ENCODE peak calls at places on chromosomes 16 and 17, in four cellular contexts. N is AG04449, M is left lung, B is tibial nerve. S is an unnamed sample.

GRCh38 chr17:36212958-36213357 is 2.1 kb downstream of the CCL4L2 start:
- DNase-seq in N (no peak), M (no peak), B (no peak), S (no peak)

GRCh38 chr16:9647981-9648701 is 534.1 kb downstream of the GRIN2A start:
- DNase-seq in N (no peak), M (no peak), B (no peak), S (peak)

GRCh38 chr16:65757064-65757463 is 609.4 kb upstream of the CDH5 start:
- DNase-seq in N (no peak), M (no peak), B (no peak), S (no peak)

GRCh38 chr17:13353590-13353989 is 248.1 kb downstream of the HS3ST3A1 start:
- DNase-seq in N (no peak), M (no peak), B (no peak), S (no peak)

GRCh38 chr17:8185580-8186445 is 4.2 kb downstream of the BORCS6 start:
- DNase-seq in N (no peak), M (peak), B (peak), S (peak)

GRCh38 chr17:3207367-3207766 is at the start of gene OR1A1:
- DNase-seq in N (no peak), M (no peak), B (no peak), S (no peak)

GRCh38 chr17:74337834-74338500 is 11.9 kb downstream of the KIF19 start:
- DNase-seq in N (no peak), M (no peak), B (no peak), S (no peak)

GRCh38 chr17:80832266-80832676 is 159.4 kb upstream of the CHMP6 start:
- DNase-seq in N (no peak), M (peak), B (no peak), S (peak)

GRCh38 chr17:4318596-4318995 is 47.9 kb downstream of the UBE2G1 start:
- DNase-seq in N (no peak), M (no peak), B (no peak), S (no peak)

GRCh38 chr16:11038777-11039176 is 94.4 kb downstream of the CLEC16A start:
- DNase-seq in N (no peak), M (no peak), B (no peak), S (no peak)

GRCh38 chr17:31492880-31493655 is 101.6 kb downstream of the RAB11FIP4 start:
- DNase-seq in N (no peak), M (no peak), B (no peak), S (peak)

DNA sequence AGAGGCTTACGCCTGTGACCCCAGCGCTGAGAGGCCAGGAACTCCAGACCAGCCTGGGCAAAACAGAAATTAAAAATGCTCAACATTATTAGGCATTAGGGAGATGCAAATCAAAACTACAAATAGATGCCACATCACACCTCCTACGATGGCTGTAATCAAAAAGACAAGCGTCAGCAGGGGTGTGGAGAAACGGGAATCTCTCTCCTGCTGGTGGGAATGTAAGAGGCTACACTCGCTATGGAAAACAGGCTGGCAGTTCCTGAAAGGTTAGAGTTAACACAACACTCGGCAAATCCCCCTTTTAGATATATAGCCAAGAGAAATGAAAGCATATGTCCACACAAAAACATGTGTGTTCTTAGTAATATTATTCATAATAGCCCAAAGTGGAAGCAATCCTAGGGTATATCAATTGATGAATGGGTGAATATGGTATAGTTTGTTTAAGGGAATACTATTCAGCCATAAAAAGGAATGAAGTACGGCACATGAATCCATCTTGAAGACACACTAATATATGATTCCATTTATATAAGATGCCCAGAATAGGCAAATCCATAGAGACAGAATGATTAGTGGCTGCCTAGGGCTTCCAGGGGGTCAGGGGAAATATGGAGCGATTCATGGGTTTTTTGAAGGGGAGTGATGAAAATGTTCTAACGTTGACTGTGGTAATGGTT is 1.8 kb upstream of the NPRL3 start:
- DNase-seq in N (no peak), M (no peak), B (no peak), S (no peak)
- TF ChIP-seq CTCF in N (no peak), M (no peak), B (no peak), S (no peak)

GRCh38 chr16:67804853-67805542 is 1.4 kb downstream of the RANBP10 start:
- DNase-seq in N (no peak), M (peak), B (no peak), S (no peak)
- H3K4me3 ChIP-seq in N (peak), M (peak), B (peak), S (no peak)

GRCh38 chr17:60769327-60769726 is 91.7 kb downstream of the BCAS3 start:
- DNase-seq in N (no peak), M (no peak), B (no peak), S (no peak)

GRCh38 chr17:60767744-60768308 is 90.2 kb downstream of the BCAS3 start:
- DNase-seq in N (no peak), M (no peak), B (no peak), S (no peak)

GRCh38 chr17:60773552-60773951 is 95.9 kb downstream of the BCAS3 start:
- DNase-seq in N (no peak), M (no peak), B (no peak), S (no peak)

GRCh38 chr17:60766778-60767190 is 89.1 kb downstream of the BCAS3 start:
- DNase-seq in N (no peak), M (no peak), B (no peak), S (no peak)

DNA sequence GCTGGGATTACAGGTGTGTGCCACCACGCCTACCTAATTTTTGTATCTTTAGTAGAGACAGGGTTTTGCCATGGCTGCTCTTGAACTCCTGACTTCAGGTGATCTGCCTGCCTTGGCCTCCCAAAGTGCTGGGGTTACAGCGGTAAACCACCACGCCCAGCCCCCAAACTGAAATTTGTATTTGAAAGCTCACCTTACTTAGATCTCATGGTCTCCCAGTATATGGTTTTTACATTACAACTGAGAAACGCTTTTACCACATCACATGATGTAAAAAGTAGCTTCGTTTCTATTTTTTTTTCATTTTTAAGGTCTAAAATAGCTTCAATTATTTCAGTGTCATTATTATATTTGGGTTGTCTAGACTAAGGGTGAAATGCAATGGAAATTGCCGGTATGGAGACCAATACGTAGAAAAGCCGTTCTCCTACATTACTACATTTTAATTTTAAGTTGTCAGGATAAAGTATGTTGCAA is 93.3 kb downstream of the BCAS3 start:
- DNase-seq in N (no peak), M (no peak), B (no peak), S (no peak)
- TF ChIP-seq CTCF in N (no peak), M (no peak), B (no peak), S (no peak)

GRCh38 chr16:89257281-89257731 is 39.8 kb downstream of the ZNF778 start:
- DNase-seq in N (no peak), M (peak), B (no peak), S (no peak)

GRCh38 chr16:89253548-89254287 is 36.2 kb downstream of the ZNF778 start:
- DNase-seq in N (no peak), M (no peak), B (no peak), S (no peak)

GRCh38 chr16:89256651-89257254 is 39.2 kb downstream of the ZNF778 start:
- DNase-seq in N (no peak), M (peak), B (no peak), S (no peak)

GRCh38 chr16:89261691-89262563 is 44.4 kb downstream of the ZNF778 start:
- DNase-seq in N (no peak), M (peak), B (no peak), S (peak)

GRCh38 chr16:89257757-89258465 is 40.4 kb downstream of the ZNF778 start:
- DNase-seq in N (no peak), M (no peak), B (no peak), S (no peak)
- H3K4me3 ChIP-seq in N (peak), M (no peak), B (peak), S (peak)

GRCh38 chr17:59469786-59470485 is 95.5 kb upstream of the DHX40 start:
- DNase-seq in N (no peak), M (no peak), B (no peak), S (no peak)
- TF ChIP-seq CTCF in N (no peak), M (no peak), B (no peak), S (no peak)

DNA sequence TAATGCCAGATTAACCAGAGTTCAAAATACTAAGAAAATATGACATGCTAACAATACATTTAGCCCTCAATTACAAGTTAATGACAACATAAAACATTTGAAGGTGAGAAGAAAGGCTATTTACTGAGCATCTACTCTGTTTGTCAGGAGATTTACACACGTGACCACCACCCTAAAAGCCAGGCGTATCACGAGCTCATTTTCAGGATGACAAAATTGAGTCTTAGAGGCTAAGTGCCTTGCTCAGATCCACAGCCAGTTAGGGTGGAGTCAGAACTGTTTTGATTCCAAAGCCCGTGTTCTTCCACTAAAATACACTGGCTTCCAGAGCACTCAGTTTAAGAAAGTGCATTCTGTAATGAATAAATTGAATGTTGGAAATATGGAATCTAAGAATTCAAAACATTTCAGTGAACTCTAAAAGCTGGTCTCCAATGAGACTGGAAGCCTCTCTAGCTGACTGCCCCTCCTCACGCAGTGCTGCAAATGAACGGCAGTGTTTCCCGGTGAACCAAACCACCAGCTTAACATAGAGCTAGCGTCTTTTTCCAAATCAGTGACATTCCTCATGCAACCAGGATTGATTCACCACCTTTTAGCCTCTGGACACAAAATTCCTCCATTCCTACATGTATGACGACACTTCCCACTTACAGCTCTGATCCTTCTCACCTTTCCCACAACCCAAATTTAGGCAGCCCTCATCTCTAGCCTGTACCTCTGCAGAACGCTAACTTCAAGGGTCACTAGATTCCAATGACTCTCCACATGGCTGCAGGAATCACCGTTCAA is 5.9 kb downstream of the ZDHHC7 start:
- DNase-seq in N (no peak), M (no peak), B (no peak), S (peak)
- H3K4me3 ChIP-seq in N (no peak), M (no peak), B (peak), S (no peak)

GRCh38 chr17:45382226-45382625 is 50.4 kb downstream of the ARHGAP27 start:
- DNase-seq in N (no peak), M (no peak), B (no peak), S (no peak)
- TF ChIP-seq CTCF in N (no peak), M (no peak), B (no peak), S (no peak)

GRCh38 chr16:30951193-30951592 is 2.3 kb downstream of the ORAI3 start:
- DNase-seq in N (no peak), M (no peak), B (no peak), S (no peak)

GRCh38 chr16:30949655-30950515 is 1.0 kb downstream of the ORAI3 start:
- DNase-seq in N (no peak), M (peak), B (peak), S (peak)

GRCh38 chr16:30951785-30952184 is 2.9 kb downstream of the ORAI3 start:
- DNase-seq in N (no peak), M (no peak), B (peak), S (peak)

GRCh38 chr16:30948956-30949654 is at the start of gene ORAI3:
- DNase-seq in N (no peak), M (peak), B (peak), S (peak)

DNA sequence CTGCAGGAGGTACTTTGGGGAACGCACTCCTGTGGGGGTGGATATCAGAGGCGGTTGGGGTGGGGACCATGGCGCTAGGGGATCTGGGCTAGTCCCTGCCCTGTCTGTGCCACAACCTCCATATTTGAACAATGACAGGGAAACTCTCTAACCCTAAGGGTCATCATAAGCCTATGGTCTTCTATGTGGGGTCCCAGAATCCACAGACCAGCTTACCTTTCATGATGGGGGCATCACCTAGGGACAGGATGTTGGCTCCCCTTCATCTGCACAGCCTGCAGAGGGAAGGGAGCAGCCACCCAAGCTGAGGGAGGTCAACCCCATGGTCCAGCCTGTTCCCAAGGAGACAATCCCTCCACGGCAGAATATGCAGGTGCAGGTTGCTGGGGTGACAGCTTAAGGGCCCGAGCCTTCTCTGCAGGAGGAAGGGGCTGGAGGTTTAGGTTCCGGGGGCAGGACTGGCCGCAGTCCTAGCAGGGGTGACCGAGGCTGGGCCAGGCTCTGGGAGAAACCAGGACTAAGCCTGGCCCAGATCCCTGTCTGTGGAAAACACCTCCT is 1.7 kb downstream of the ORAI3 start:
- DNase-seq in N (no peak), M (no peak), B (no peak), S (no peak)
- H3K4me3 ChIP-seq in N (peak), M (peak), B (peak), S (no peak)

DNA sequence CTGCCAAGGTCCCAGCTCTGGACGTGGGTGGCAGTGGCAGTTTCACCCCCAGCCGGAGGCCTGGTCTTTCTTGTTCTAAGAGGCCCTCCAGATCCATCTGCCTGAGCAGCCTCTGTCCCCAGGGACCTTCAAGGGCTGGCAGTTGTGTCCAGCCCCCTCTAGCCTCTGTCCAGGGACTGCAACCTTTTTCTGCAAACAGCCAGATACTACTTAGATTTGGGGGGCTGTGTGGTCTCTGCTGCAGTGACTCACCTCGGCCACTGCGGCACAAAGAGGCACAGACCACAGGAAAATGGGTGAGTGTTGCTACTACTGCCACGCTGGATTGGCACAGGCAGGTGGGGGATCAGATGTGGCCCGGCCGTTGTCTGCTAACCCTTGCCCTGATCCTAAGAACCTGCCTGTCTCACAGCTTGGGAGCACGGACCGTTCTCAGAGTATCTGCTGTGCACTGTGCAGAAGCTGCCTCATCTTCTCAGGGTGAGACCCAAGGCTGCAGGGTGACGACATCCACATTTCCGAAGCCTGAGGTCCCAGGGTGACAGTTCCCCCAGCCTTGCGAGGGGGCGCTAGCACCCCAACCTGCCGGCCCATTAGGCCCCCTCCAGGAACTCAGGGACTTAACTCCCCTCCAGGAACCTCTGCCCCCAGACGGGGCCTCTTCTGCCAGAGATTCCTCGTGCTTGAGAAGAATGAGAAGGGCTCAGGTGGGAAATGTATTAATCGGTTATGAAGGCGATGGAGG is 27.6 kb downstream of the MXRA7 start:
- DNase-seq in N (no peak), M (no peak), B (no peak), S (no peak)
- TF ChIP-seq CTCF in N (no peak), M (no peak), B (no peak), S (no peak)

GRCh38 chr16:4972938-4973587 is 14.9 kb downstream of the SEC14L5 start:
- DNase-seq in N (no peak), M (no peak), B (no peak), S (no peak)

GRCh38 chr16:4970010-4970409 is 11.9 kb downstream of the SEC14L5 start:
- DNase-seq in N (no peak), M (no peak), B (no peak), S (no peak)

GRCh38 chr16:4966736-4967453 is 8.8 kb downstream of the SEC14L5 start:
- DNase-seq in N (no peak), M (peak), B (no peak), S (no peak)

GRCh38 chr16:4968879-4969278 is 10.7 kb downstream of the SEC14L5 start:
- DNase-seq in N (no peak), M (no peak), B (no peak), S (no peak)
- H3K4me3 ChIP-seq in N (no peak), M (no peak), B (no peak), S (no peak)

S was measured in testis.